ENCODE peak calls at places on chromosomes 13 and 19, in ten cellular contexts. C is spleen; R is Daoy; H is body of pancreas; I is stimulated activated CD4-positive, alpha-beta T cell treated with anti-CD3 and anti-CD28 coated beads, Interleukin-4, amount 100 ng/mL, for 4 hours; Y is adipocyte; O is erythroblast; P is GM10248; M is EL; V is thoracic aorta. T is an unnamed sample.

GRCh38 chr19:15506074-15506565 is 2.2 kb upstream of the CYP4F22 start:
- DNase-seq in C (no peak), R (no peak), H (no peak), I (no peak), Y (no peak), O (no peak), P (no peak), M (no peak), V (no peak), T (no peak)

GRCh38 chr19:40274585-40275544 is 10.3 kb downstream of the AKT2 start:
- DNase-seq in C (peak; percentile 80), R (no peak), H (no peak), I (peak; percentile 27), Y (no peak), O (peak; percentile 40), P (peak; percentile 71), M (no peak), V (no peak), T (no peak)

GRCh38 chr19:28289294-28290063 is 923.5 kb downstream of the UQCRFS1 start:
- DNase-seq in C (no peak), R (peak; percentile 84), H (peak; percentile 61), I (no peak), Y (peak; percentile 1), O (no peak), P (no peak), M (no peak), V (no peak), T (no peak)

GRCh38 chr13:73189365-73189764 is 130.6 kb downstream of the KLF5 start:
- DNase-seq in C (no peak), R (no peak), H (no peak), I (no peak), Y (no peak), O (no peak), P (no peak), M (no peak), V (no peak), T (no peak)

GRCh38 chr13:92224052-92224821 is 825.8 kb downstream of the GPC5 start:
- DNase-seq in C (no peak), R (no peak), H (no peak), I (no peak), Y (no peak), O (no peak), P (no peak), M (no peak), V (no peak), T (no peak)

GRCh38 chr19:49847731-49848696 is 2.9 kb upstream of the PTOV1 start:
- DNase-seq in C (no peak), R (peak; percentile 87), H (no peak), I (no peak), Y (peak; percentile 68), O (no peak), P (no peak), M (peak; percentile 92), V (no peak), T (no peak)

GRCh38 chr19:35295792-35296462 is 4.0 kb downstream of the MAG start:
- DNase-seq in C (peak; percentile 91), R (no peak), H (no peak), I (no peak), Y (no peak), O (no peak), P (peak; percentile 80), M (no peak), V (no peak), T (peak; percentile 41)

GRCh38 chr19:46482645-46483044 is 11.3 kb upstream of the PNMA8A start:
- DNase-seq in C (no peak), R (peak; percentile 48), H (no peak), I (no peak), Y (peak; percentile 35), O (no peak), P (no peak), M (peak; percentile 45), V (no peak), T (no peak)

GRCh38 chr13:66994097-66994496 is 236.0 kb downstream of the PCDH9 start:
- DNase-seq in C (peak; percentile 75), R (peak; percentile 34), H (peak; percentile 76), I (no peak), Y (peak; percentile 91), O (peak; percentile 49), P (peak; percentile 41), M (peak; percentile 2), V (peak; percentile 24), T (no peak)

GRCh38 chr13:51844862-51845573 is at the start of gene TMEM272:
- DNase-seq in C (peak; percentile 84), R (peak; percentile 59), H (peak; percentile 73), I (peak; percentile 55), Y (peak; percentile 60), O (peak; percentile 24), P (peak; percentile 77), M (peak; percentile 51), V (no peak), T (peak; percentile 71)

GRCh38 chr13:42815686-42816085 is 34.3 kb downstream of the FAM216B start:
- DNase-seq in C (no peak), R (no peak), H (no peak), I (no peak), Y (peak; percentile 25), O (no peak), P (no peak), M (no peak), V (no peak), T (no peak)

GRCh38 chr19:12828494-12828893 is 5.9 kb downstream of the RTBDN start:
- DNase-seq in C (no peak), R (peak; percentile 75), H (peak; percentile 65), I (peak; percentile 48), Y (no peak), O (peak; percentile 58), P (peak; percentile 55), M (peak; percentile 61), V (no peak), T (no peak)

GRCh38 chr13:38900188-38900587 is 90.4 kb downstream of the STOML3 start:
- DNase-seq in C (no peak), R (no peak), H (no peak), I (no peak), Y (no peak), O (no peak), P (no peak), M (no peak), V (no peak), T (no peak)

GRCh38 chr19:46745521-46746280 is at the start of gene FKRP:
- DNase-seq in C (peak; percentile 89), R (no peak), H (peak; percentile 35), I (peak; percentile 16), Y (peak; percentile 77), O (peak; percentile 50), P (peak; percentile 68), M (no peak), V (no peak), T (peak; percentile 59)

GRCh38 chr13:81493144-81493543 is 1152.2 kb upstream of the SPRY2 start:
- DNase-seq in C (no peak), R (no peak), H (no peak), I (no peak), Y (no peak), O (no peak), P (no peak), M (no peak), V (no peak), T (no peak)

GRCh38 chr13:29901714-29902631 is 51.6 kb upstream of the UBL3 start:
- DNase-seq in C (no peak), R (peak; percentile 81), H (peak; percentile 25), I (peak; percentile 17), Y (peak; percentile 95), O (no peak), P (no peak), M (peak; percentile 94), V (no peak), T (no peak)

GRCh38 chr13:76707360-76707759 is 178.8 kb downstream of the KCTD12 start:
- DNase-seq in C (no peak), R (peak; percentile 8), H (no peak), I (no peak), Y (no peak), O (no peak), P (no peak), M (peak; percentile 32), V (no peak), T (no peak)

GRCh38 chr19:31220540-31220939 is 128.7 kb downstream of the TSHZ3 start:
- DNase-seq in C (no peak), R (peak; percentile 26), H (no peak), I (peak; percentile 27), Y (no peak), O (no peak), P (no peak), M (peak; percentile 23), V (no peak), T (no peak)